ENCODE peak calls at places on chromosomes 4 and X, in five cellular contexts. Q is HCT116, S is SK-N-SH, C is HepG2, M is GM12878. X is an unnamed sample.

GRCh38 chr4:86661418-86661817 is 67.3 kb downstream of the PTPN13 start:
- DNase-seq in M (no peak), C (no peak), Q (no peak), S (no peak), X (no peak)

GRCh38 chrX:152897216-152898144 is at the start of gene ZNF185:
- DNase-seq in S (peak), Q (no peak), M (no peak), C (no peak), X (peak)

GRCh38 chrX:20274121-20274520 is 7.4 kb upstream of the RPS6KA3 start:
- DNase-seq in Q (no peak), S (no peak), C (no peak), M (no peak), X (no peak)

GRCh38 chr4:54232151-54232688 is 3.1 kb downstream of the PDGFRA start:
- DNase-seq in S (no peak), M (no peak), C (no peak), Q (no peak), X (no peak)

GRCh38 chrX:110403839-110404238 is 45.2 kb downstream of the RTL9 start:
- DNase-seq in Q (no peak), M (no peak), S (no peak), C (no peak), X (no peak)

GRCh38 chrX:153766871-153767673 is 3.0 kb downstream of the PLXNB3 start:
- DNase-seq in C (no peak), M (no peak), S (peak), Q (no peak), X (no peak)

GRCh38 chr4:105191621-105192210 is 45.0 kb downstream of the TET2 start:
- DNase-seq in S (no peak), M (peak), Q (no peak), C (no peak), X (no peak)

GRCh38 chr4:139014391-139015268 is 951 bp upstream of the NOCT start:
- DNase-seq in Q (peak), S (peak), M (peak), C (peak), X (peak)

GRCh38 chrX:68365356-68365755 is 67.9 kb downstream of the OPHN1 start:
- DNase-seq in M (no peak), C (no peak), S (no peak), Q (no peak), X (no peak)

GRCh38 chrX:155179343-155179997 is 36.8 kb upstream of the VBP1 start:
- DNase-seq in C (no peak), S (no peak), Q (no peak), M (no peak), X (no peak)

GRCh38 chrX:30141966-30142365 is 73.4 kb upstream of the MAGEB2 start:
- DNase-seq in M (no peak), Q (peak), C (peak), S (peak), X (peak)

GRCh38 chr4:8192748-8193738 is 6.0 kb upstream of the SH3TC1 start:
- DNase-seq in M (peak), S (peak), Q (peak), C (peak), X (no peak)

GRCh38 chrX:9062621-9063020 is 28.7 kb upstream of the FAM9B start:
- DNase-seq in C (no peak), S (no peak), Q (no peak), M (no peak), X (no peak)

GRCh38 chrX:51802917-51803688 is 59.9 kb downstream of the GSPT2 start:
- DNase-seq in C (peak), S (peak), M (peak), Q (peak), X (peak)

GRCh38 chrX:16465081-16465876 is 184.7 kb upstream of the S100G start:
- DNase-seq in S (no peak), Q (no peak), C (no peak), M (no peak), X (no peak)

GRCh38 chr4:41538887-41539498 is 1.0 kb downstream of the LIMCH1 start:
- DNase-seq in Q (no peak), C (no peak), S (no peak), M (no peak), X (no peak)

GRCh38 chr4:94714761-94715160 is 43.0 kb upstream of the BMPR1B start:
- DNase-seq in C (no peak), Q (no peak), S (no peak), M (no peak), X (no peak)

GRCh38 chrX:137072396-137072795 is 38.6 kb upstream of the GPR101 start:
- DNase-seq in C (no peak), Q (no peak), M (no peak), S (no peak), X (no peak)

GRCh38 chr4:57083107-57083506 is 27.1 kb downstream of the IGFBP7 start:
- DNase-seq in S (no peak), C (no peak), M (no peak), Q (no peak), X (no peak)

GRCh38 chr4:90845777-90846176 is 718.6 kb downstream of the CCSER1 start:
- DNase-seq in M (no peak), S (no peak), C (no peak), Q (no peak), X (no peak)

GRCh38 chrX:73922856-73923429 is 359.9 kb downstream of the CHIC1 start:
- DNase-seq in C (no peak), S (no peak), Q (no peak), M (no peak), X (no peak)

GRCh38 chr4:86108152-86108551 is 251.7 kb downstream of the MAPK10 start:
- DNase-seq in M (no peak), C (no peak), S (no peak), Q (no peak), X (no peak)

GRCh38 chrX:95764972-95765451 is 919.6 kb upstream of the DIAPH2 start:
- DNase-seq in Q (no peak), M (no peak), C (peak), S (peak), X (peak)

GRCh38 chrX:68511255-68511654 is 12.4 kb downstream of the YIPF6 start:
- DNase-seq in C (peak), Q (no peak), M (no peak), S (peak), X (peak)

GRCh38 chr4:13527983-13528822 is 16.1 kb downstream of the NKX3-2 start:
- DNase-seq in C (no peak), S (peak), M (peak), Q (no peak), X (no peak)

GRCh38 chr4:139229534-139230039 is 50.4 kb downstream of the MGARP start:
- DNase-seq in M (no peak), Q (peak), S (peak), C (peak), X (peak)

GRCh38 chrX:151982217-151982616 is 7.7 kb upstream of the GABRE start:
- DNase-seq in C (peak), M (no peak), Q (no peak), S (no peak), X (no peak)

GRCh38 chrX:100494570-100494969 is 84.5 kb upstream of the PCDH19 start:
- DNase-seq in C (no peak), S (no peak), M (no peak), Q (no peak), X (no peak)

GRCh38 chr4:7168106-7168505 is 24.2 kb upstream of the SORCS2 start:
- DNase-seq in M (no peak), C (no peak), S (no peak), Q (no peak), X (no peak)
- TF ChIP-seq ZBTB33 in M (no peak), C (no peak), S (no peak), Q (no peak), X (no peak)

GRCh38 chr4:142435599-142436235 is 410.4 kb downstream of the INPP4B start:
- DNase-seq in C (no peak), Q (no peak), M (no peak), S (no peak), X (no peak)
- TF ChIP-seq ZBTB33 in C (no peak), Q (no peak), M (no peak), S (no peak), X (no peak)

GRCh38 chr4:70678383-70678999 is 9.8 kb upstream of the UTP3 start:
- DNase-seq in S (no peak), M (peak), C (no peak), Q (no peak), X (no peak)
- TF ChIP-seq ZBTB33 in S (no peak), M (no peak), C (no peak), Q (no peak), X (no peak)

GRCh38 chr4:185138161-185138560 is 4.9 kb upstream of the SLC25A4 start:
- DNase-seq in S (no peak), C (no peak), Q (no peak), M (no peak), X (no peak)

GRCh38 chr4:185128272-185129119 is 14.6 kb upstream of the SLC25A4 start:
- DNase-seq in M (no peak), C (no peak), Q (no peak), S (peak), X (no peak)

GRCh38 chr4:185139736-185140135 is 3.3 kb upstream of the SLC25A4 start:
- DNase-seq in M (no peak), C (no peak), S (no peak), Q (no peak), X (no peak)

GRCh38 chr4:185137233-185137925 is 5.7 kb upstream of the SLC25A4 start:
- DNase-seq in M (no peak), S (no peak), Q (no peak), C (no peak), X (no peak)

DNA sequence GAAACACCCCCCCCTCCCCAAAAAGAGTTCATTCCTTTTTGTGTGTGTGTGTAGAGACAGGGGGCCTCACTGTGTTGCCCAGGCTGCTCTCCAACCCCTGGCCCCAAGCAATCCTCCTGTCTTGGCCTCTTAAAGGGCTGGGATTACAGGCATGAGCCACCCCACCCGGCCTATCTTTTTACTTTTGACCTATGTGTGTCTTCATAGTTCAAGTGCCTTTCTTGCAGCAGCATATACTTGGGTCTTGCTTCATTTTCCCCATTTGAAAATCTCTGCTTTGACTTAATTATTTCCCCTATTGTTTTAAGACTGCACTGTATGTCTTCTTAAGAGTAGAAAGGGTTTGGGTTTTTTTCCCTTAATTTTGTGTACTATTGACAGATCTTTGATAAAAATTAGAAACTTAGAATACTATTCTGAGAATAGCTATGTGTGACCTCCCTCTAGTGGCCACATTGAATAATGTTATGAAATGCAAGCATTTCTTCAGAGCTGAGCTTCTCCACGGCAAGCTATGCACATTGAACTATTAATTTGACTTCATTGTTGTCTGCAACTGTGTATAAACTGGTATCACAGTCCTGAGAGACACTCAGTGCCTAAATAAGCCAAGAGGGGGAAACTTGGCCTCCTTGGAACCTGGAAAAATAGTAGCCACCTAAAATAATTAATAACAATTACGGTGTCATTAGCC is 8.7 kb upstream of the SLC25A4 start:
- DNase-seq in M (no peak), Q (peak), S (peak), C (peak), X (peak)
- TF ChIP-seq ZBTB33 in M (no peak), Q (no peak), S (no peak), C (no peak), X (no peak)

GRCh38 chrX:14032383-14032782 is 2.7 kb upstream of the GEMIN8 start:
- DNase-seq in Q (no peak), S (peak), M (no peak), C (peak), X (peak)
- TF ChIP-seq ZBTB33 in Q (no peak), S (no peak), M (no peak), C (no peak), X (no peak)

DNA sequence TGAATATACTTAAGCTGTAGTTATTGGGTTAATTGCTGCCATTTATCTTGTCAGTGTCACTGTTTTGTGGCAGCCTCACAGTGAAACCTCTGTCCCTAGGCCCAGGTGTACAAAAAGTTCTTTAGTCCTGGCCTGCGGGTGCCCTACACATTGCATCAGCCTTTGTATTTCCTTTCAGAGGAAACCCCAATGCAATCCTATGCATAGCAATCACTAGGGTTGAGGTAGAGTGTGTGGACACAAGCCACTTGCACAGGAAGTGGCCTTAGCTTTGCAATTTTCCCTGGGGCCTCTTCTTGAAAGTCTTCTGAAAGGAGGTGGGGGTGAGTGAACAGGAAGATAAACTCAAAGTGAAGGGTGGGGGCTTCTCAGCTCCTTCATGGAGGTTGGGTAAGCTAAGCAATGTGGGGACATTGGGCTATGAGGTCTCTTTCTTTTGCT is 27.8 kb downstream of the VSIG4 start:
- DNase-seq in Q (no peak), M (peak), S (no peak), C (no peak), X (no peak)
- TF ChIP-seq ZBTB33 in Q (no peak), M (no peak), S (no peak), C (no peak), X (no peak)

DNA sequence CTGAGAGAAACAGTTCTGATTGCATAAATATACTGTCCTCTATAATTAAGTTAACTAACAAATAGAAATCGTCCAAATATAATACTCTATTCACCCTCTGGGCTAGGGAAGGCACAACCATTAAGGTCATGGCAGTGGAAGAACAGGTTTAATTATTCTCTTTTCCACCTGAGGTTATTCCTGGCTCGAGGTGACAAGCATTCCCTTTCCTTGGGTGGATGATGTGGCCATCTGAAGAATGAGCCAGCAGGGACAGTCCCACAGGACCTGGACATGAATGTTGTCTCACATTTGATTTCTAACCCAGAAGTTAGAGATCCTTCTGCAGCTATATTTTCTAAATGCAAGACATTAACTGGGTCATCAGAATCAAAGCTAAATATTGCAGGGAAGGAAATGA is 5.5 kb downstream of the IBSP start:
- DNase-seq in S (no peak), M (no peak), Q (no peak), C (no peak), X (no peak)
- TF ChIP-seq ZBTB33 in S (no peak), M (no peak), Q (no peak), C (no peak), X (no peak)